ENCODE peak calls at places on chromosomes 5 and 9, in seven cellular contexts. I is stimulated activated CD4-positive, alpha-beta T cell treated with anti-CD3 and anti-CD28 coated beads, Interleukin-15, amount 100 ng/mL, for 48 hours; J is aorta; B is endothelial cell; Z is HuH-7.5; U is germinal center; Y is SJSA1. M is an unnamed sample.

GRCh38 chr5:39214912-39215709 is 4.3 kb downstream of the FYB1 start:
- DNase-seq in B (no peak), U (no peak), J (no peak), Z (no peak), Y (peak), I (no peak), M (no peak)

GRCh38 chr9:116238225-116238624 is 84.6 kb downstream of the PAPPA start:
- DNase-seq in Z (no peak), I (no peak), J (no peak), U (no peak), B (no peak), Y (no peak), M (no peak)

GRCh38 chr9:3124006-3124405 is 280.1 kb upstream of the PUM3 start:
- DNase-seq in I (no peak), U (no peak), B (no peak), Y (no peak), Z (no peak), J (no peak), M (no peak)

GRCh38 chr9:121322737-121323448 is 47.2 kb downstream of the STOM start:
- DNase-seq in J (no peak), U (no peak), B (no peak), Z (no peak), I (no peak), Y (no peak), M (no peak)

GRCh38 chr5:58496488-58496887 is 5.3 kb downstream of the GAPT start:
- DNase-seq in J (no peak), I (no peak), Z (no peak), U (no peak), Y (no peak), B (no peak), M (no peak)

GRCh38 chr5:169548315-169548714 is 35.3 kb upstream of the SPDL1 start:
- DNase-seq in U (no peak), I (no peak), Y (no peak), J (no peak), B (no peak), Z (no peak), M (no peak)

GRCh38 chr9:89532478-89532877 is 34.6 kb upstream of the SEMA4D start:
- DNase-seq in U (no peak), Y (no peak), B (no peak), J (no peak), Z (no peak), I (peak), M (no peak)

GRCh38 chr5:643351-643801 is 31.2 kb downstream of the CEP72 start:
- DNase-seq in U (peak), B (no peak), J (peak), I (no peak), Y (peak), Z (no peak), M (no peak)

GRCh38 chr5:107067391-107067790 is 603.3 kb downstream of the EFNA5 start:
- DNase-seq in Z (no peak), Y (no peak), U (no peak), J (no peak), B (no peak), I (no peak), M (peak)

GRCh38 chr9:8821910-8822666 is 1022.5 kb upstream of the DMAC1 start:
- DNase-seq in U (no peak), Z (no peak), I (no peak), J (no peak), B (no peak), Y (no peak), M (no peak)

GRCh38 chr9:88007291-88007650 is 32.9 kb upstream of the CDK20 start:
- DNase-seq in U (no peak), B (no peak), J (no peak), Y (no peak), Z (no peak), I (peak), M (no peak)

GRCh38 chr5:128084228-128085167 is 932 bp downstream of the SLC12A2 start:
- DNase-seq in J (peak), U (peak), B (peak), Z (peak), I (peak), Y (peak), M (peak)

GRCh38 chr5:75475364-75475763 is 36.1 kb downstream of the CERT1 start:
- DNase-seq in U (no peak), Z (no peak), B (no peak), I (no peak), J (no peak), Y (no peak), M (no peak)

GRCh38 chr5:175712681-175713085 is 54.8 kb downstream of the HRH2 start:
- DNase-seq in Z (no peak), J (peak), Y (no peak), U (no peak), B (no peak), I (no peak), M (no peak)

GRCh38 chr9:125699870-125700269 is 7.1 kb downstream of the MAPKAP1 start:
- DNase-seq in I (no peak), B (no peak), Z (no peak), U (no peak), Y (no peak), J (no peak), M (no peak)

GRCh38 chr5:150647275-150648251 is 7.1 kb downstream of the SYNPO start:
- DNase-seq in J (peak), U (no peak), Y (no peak), B (no peak), Z (no peak), I (no peak), M (peak)

GRCh38 chr9:70479880-70480291 is 65.4 kb upstream of the KLF9 start:
- DNase-seq in Z (no peak), J (no peak), U (no peak), B (no peak), Y (peak), I (no peak), M (peak)

GRCh38 chr5:171528036-171528435 is 108.6 kb downstream of the FGF18 start:
- DNase-seq in B (no peak), U (no peak), I (no peak), Z (no peak), Y (no peak), J (no peak), M (no peak)

GRCh38 chr9:104810421-104811339 is 46.8 kb downstream of the NIPSNAP3B start:
- DNase-seq in J (no peak), Z (no peak), I (no peak), Y (no peak), U (no peak), B (no peak), M (no peak)

GRCh38 chr5:180090769-180091546 is 19.4 kb upstream of the RNF130 start:
- DNase-seq in I (no peak), Y (no peak), Z (peak), U (no peak), B (peak), J (no peak), M (no peak)

GRCh38 chr5:23977365-23977764 is 470.0 kb downstream of the PRDM9 start:
- DNase-seq in J (no peak), Z (no peak), I (no peak), U (no peak), Y (no peak), B (no peak), M (no peak)

GRCh38 chr9:133003071-133003461 is 24.6 kb downstream of the GFI1B start:
- DNase-seq in I (no peak), B (no peak), U (no peak), Z (no peak), Y (no peak), J (no peak), M (no peak)

GRCh38 chr9:129351058-129351641 is 173.1 kb upstream of the IER5L start:
- DNase-seq in U (no peak), I (no peak), Z (no peak), B (peak), Y (no peak), J (no peak), M (no peak)

GRCh38 chr5:34045996-34046395 is 3.0 kb upstream of the C1QTNF3 start:
- DNase-seq in I (no peak), Y (no peak), Z (no peak), B (no peak), J (no peak), U (no peak), M (no peak)

GRCh38 chr5:180070726-180071417 is 687 bp downstream of the RNF130 start:
- DNase-seq in Y (no peak), U (no peak), Z (peak), B (peak), I (no peak), J (peak), M (peak)

M was measured in left cardiac atrium.